ENCODE peak calls at places on chromosomes 16 and 17, in eight cellular contexts. Y is aorta, W is OCI-LY7, O is A549, F is uterus, P is prostate gland, J is upper lobe of right lung, I is SJSA1. T is an unnamed sample. For H3K4me1, the result is how much of the 10 kb centered on the place peaks cover.

GRCh38 chr16:23974223-23974622 is 138.4 kb downstream of the PRKCB start:
- DNase-seq in Y (no peak), W (no peak), O (peak), F (no peak), P (no peak), J (no peak), I (no peak), T (no peak)

GRCh38 chr16:89164436-89164835 is 7.1 kb upstream of the CDH15 start:
- DNase-seq in Y (no peak), W (no peak), O (no peak), F (no peak), P (no peak), J (no peak), I (no peak), T (no peak)

GRCh38 chr16:998211-998610 is 16.6 kb downstream of the SOX8 start:
- DNase-seq in Y (no peak), W (no peak), O (no peak), F (no peak), P (no peak), J (no peak), I (no peak), T (no peak)

GRCh38 chr17:75430159-75430748 is 24.8 kb upstream of the GRB2 start:
- DNase-seq in Y (peak), W (no peak), O (peak), F (no peak), P (no peak), J (no peak), I (peak), T (no peak)

GRCh38 chr17:39236981-39237441 is 11.3 kb upstream of the STAC2 start:
- DNase-seq in Y (no peak), W (no peak), O (no peak), F (no peak), P (no peak), J (no peak), I (no peak), T (no peak)

GRCh38 chr16:9351440-9351839 is 260.0 kb downstream of the HAPSTR1 start:
- DNase-seq in Y (no peak), W (no peak), O (no peak), F (no peak), P (no peak), J (no peak), I (no peak), T (no peak)

GRCh38 chr16:88631920-88632586 is 6.3 kb upstream of the IL17C start:
- DNase-seq in Y (no peak), W (no peak), O (no peak), F (no peak), P (no peak), J (no peak), I (no peak), T (no peak)

GRCh38 chr16:8655184-8655717 is 19.2 kb upstream of the ABAT start:
- DNase-seq in Y (no peak), W (peak), O (peak), F (no peak), P (no peak), J (no peak), I (no peak), T (no peak)

GRCh38 chr17:80006339-80006720 is 29.3 kb downstream of the TBC1D16 start:
- DNase-seq in Y (peak), W (no peak), O (no peak), F (no peak), P (no peak), J (no peak), I (no peak), T (peak)

GRCh38 chr16:50458694-50459271 is 89.4 kb upstream of the NKD1 start:
- DNase-seq in Y (no peak), W (no peak), O (no peak), F (no peak), P (no peak), J (peak), I (no peak), T (no peak)

GRCh38 chr16:71520550-71520949 is 5.7 kb upstream of the CHST4 start:
- DNase-seq in Y (no peak), W (no peak), O (no peak), F (no peak), P (no peak), J (no peak), I (no peak), T (no peak)

GRCh38 chr16:31022574-31023251 is 10.6 kb upstream of the STX4 start:
- DNase-seq in Y (no peak), W (no peak), O (no peak), F (no peak), P (no peak), J (no peak), I (no peak), T (no peak)

GRCh38 chr16:56329887-56330286 is 95.5 kb downstream of the AMFR start:
- DNase-seq in Y (no peak), W (no peak), O (no peak), F (no peak), P (no peak), J (no peak), I (no peak), T (no peak)

GRCh38 chr16:50630394-50631020 is 50.6 kb downstream of the SNX20 start:
- DNase-seq in Y (no peak), W (no peak), O (no peak), F (no peak), P (no peak), J (no peak), I (no peak), T (no peak)

GRCh38 chr16:19481291-19481690 is 40.6 kb downstream of the GDE1 start:
- DNase-seq in Y (no peak), W (no peak), O (peak), F (no peak), P (no peak), J (no peak), I (no peak), T (no peak)

GRCh38 chr16:81873843-81874752 is 95.0 kb downstream of the PLCG2 start:
- DNase-seq in Y (peak), W (peak), O (peak), F (peak), P (peak), J (peak), I (no peak), T (peak)

GRCh38 chr17:3886776-3887175 is 6.1 kb downstream of the CAMKK1 start:
- DNase-seq in Y (peak), W (no peak), O (no peak), F (no peak), P (no peak), J (no peak), I (no peak), T (peak)

GRCh38 chr17:73042809-73043685 is 49.4 kb downstream of the SLC39A11 start:
- DNase-seq in Y (no peak), W (no peak), O (no peak), F (no peak), P (no peak), J (no peak), I (no peak), T (no peak)

GRCh38 chr17:3762922-3763776 is 37.8 kb downstream of the ITGAE start:
- DNase-seq in Y (no peak), W (no peak), O (no peak), F (no peak), P (no peak), J (no peak), I (no peak), T (no peak)

GRCh38 chr17:35947156-35947585 is 3.7 kb upstream of the LYZL6 start:
- DNase-seq in Y (no peak), W (peak), O (peak), F (no peak), P (no peak), J (no peak), I (peak), T (no peak)

GRCh38 chr17:27481327-27481726 is 25.1 kb downstream of the KSR1 start:
- DNase-seq in Y (no peak), W (no peak), O (no peak), F (no peak), P (no peak), J (peak), I (no peak), T (no peak)

GRCh38 chr17:37100231-37100630 is 151.5 kb downstream of the AATF start:
- DNase-seq in Y (no peak), W (no peak), O (no peak), F (no peak), P (no peak), J (no peak), I (no peak), T (no peak)

GRCh38 chr17:59668816-59669215 is 38.4 kb downstream of the PTRH2 start:
- DNase-seq in Y (no peak), W (no peak), O (peak), F (no peak), P (no peak), J (no peak), I (no peak), T (no peak)

GRCh38 chr16:56614549-56614991 is 6.2 kb downstream of the MT2A start:
- DNase-seq in Y (no peak), W (no peak), O (peak), F (no peak), P (no peak), J (no peak), I (no peak), T (no peak)

GRCh38 chr17:72336026-72336803 is 215.4 kb downstream of the SOX9 start:
- DNase-seq in Y (no peak), W (no peak), O (no peak), F (no peak), P (no peak), J (no peak), I (no peak), T (no peak)

GRCh38 chr17:66230918-66231543 is 1.8 kb upstream of the APOH start:
- DNase-seq in Y (no peak), W (no peak), O (peak), F (no peak), P (no peak), J (no peak), I (no peak), T (no peak)

GRCh38 chr17:4583206-4583605 is 1.1 kb upstream of the SMTNL2 start:
- DNase-seq in Y (peak), W (no peak), O (no peak), F (no peak), P (no peak), J (peak), I (no peak), T (peak)

GRCh38 chr16:57530104-57530522 is 6.3 kb downstream of the CCDC102A start:
- DNase-seq in Y (peak), W (peak), O (no peak), F (peak), P (no peak), J (peak), I (peak), T (peak)

GRCh38 chr17:33895491-33895890 is 359.6 kb upstream of the CCL2 start:
- DNase-seq in Y (no peak), W (no peak), O (no peak), F (no peak), P (no peak), J (no peak), I (no peak), T (no peak)

GRCh38 chr16:15948532-15949209 is 745 bp upstream of the ABCC1 start:
- DNase-seq in Y (no peak), W (peak), O (no peak), F (no peak), P (no peak), J (peak), I (no peak), T (no peak)

GRCh38 chr16:17476414-17477259 is 5.9 kb upstream of the XYLT1 start:
- DNase-seq in Y (no peak), W (peak), O (peak), F (peak), P (peak), J (no peak), I (no peak), T (peak)

GRCh38 chr16:35131429-35131828 is 1672.0 kb downstream of the TP53TG3F start:
- DNase-seq in Y (no peak), W (no peak), O (no peak), F (no peak), P (no peak), J (no peak), I (no peak), T (no peak)

GRCh38 chr17:47898246-47898645 is 2.2 kb downstream of the SP2 start:
- DNase-seq in Y (no peak), W (no peak), O (no peak), F (no peak), P (no peak), J (no peak), I (no peak), T (no peak)

GRCh38 chr17:47902039-47902744 is 6.2 kb downstream of the SP2 start:
- DNase-seq in Y (no peak), W (no peak), O (no peak), F (no peak), P (no peak), J (no peak), I (no peak), T (no peak)

GRCh38 chr17:47905221-47905733 is 9.2 kb downstream of the SP2 start:
- DNase-seq in Y (peak), W (no peak), O (no peak), F (peak), P (peak), J (no peak), I (no peak), T (peak)

GRCh38 chr17:47899643-47900042 is 3.6 kb downstream of the SP2 start:
- DNase-seq in Y (no peak), W (no peak), O (no peak), F (no peak), P (no peak), J (no peak), I (no peak), T (no peak)

GRCh38 chr17:47901423-47901822 is 5.4 kb downstream of the SP2 start:
- DNase-seq in Y (no peak), W (no peak), O (no peak), F (no peak), P (no peak), J (no peak), I (no peak), T (no peak)
- H3K4me1 ChIP-seq in Y (under half), W (under half), O (under half), F (under half), P (under half), J (under half), I (under half), T (half or more)

DNA sequence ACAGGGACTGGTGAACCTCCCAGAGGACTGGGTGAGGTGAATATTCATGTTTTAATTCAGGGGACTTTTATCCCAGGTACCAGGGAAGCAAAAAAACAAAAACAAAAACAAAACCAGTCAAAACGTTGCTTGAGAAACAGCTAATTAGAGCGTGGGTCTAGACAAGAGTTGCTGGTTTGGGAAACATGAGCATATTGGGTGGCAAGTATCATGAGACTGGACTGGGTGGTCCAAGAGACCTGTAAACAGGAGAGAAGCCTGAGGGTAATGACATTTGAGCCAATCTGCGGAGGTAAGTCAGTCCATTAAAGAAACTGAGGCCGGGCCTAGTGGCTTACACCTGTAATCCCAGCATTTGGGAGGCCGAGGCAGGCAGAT is 11.5 kb upstream of the BPTF start:
- DNase-seq in Y (no peak), W (peak), O (no peak), F (no peak), P (no peak), J (no peak), I (no peak), T (no peak)
- H3K4me1 ChIP-seq in Y (under half), W (half or more), O (under half), F (under half), P (under half), J (under half), I (under half), T (under half)

GRCh38 chr17:1089915-1090314 is 89.9 kb downstream of the ABR start:
- DNase-seq in Y (peak), W (no peak), O (no peak), F (no peak), P (peak), J (peak), I (no peak), T (no peak)

GRCh38 chr17:1094591-1094990 is 85.2 kb downstream of the ABR start:
- DNase-seq in Y (no peak), W (no peak), O (no peak), F (no peak), P (no peak), J (no peak), I (no peak), T (no peak)

GRCh38 chr17:1091190-1091534 is 88.6 kb downstream of the ABR start:
- DNase-seq in Y (no peak), W (no peak), O (no peak), F (no peak), P (no peak), J (no peak), I (no peak), T (no peak)

GRCh38 chr17:1090454-1091189 is 89.2 kb downstream of the ABR start:
- DNase-seq in Y (no peak), W (no peak), O (no peak), F (no peak), P (peak), J (peak), I (no peak), T (no peak)

DNA sequence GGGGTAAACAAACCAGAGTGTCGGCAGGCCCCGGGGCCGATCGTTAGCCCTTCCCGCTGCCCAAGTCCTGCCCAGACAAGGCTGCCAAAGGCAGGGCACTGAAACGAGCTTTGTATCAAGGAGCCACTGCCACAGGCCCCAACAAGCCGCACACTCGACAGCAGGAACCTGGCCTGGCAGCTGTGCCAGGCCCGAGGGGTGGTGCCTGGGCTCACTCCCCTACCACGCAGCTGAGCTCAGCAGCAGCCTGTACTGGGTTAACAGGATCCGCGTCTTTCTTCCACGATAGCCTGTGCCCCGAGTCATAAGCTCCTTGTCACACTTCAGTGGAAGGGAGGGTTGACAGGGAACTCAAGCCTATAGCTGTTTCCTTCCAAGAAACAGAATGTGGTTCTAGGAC is 87.9 kb downstream of the ABR start:
- DNase-seq in Y (no peak), W (no peak), O (no peak), F (no peak), P (peak), J (no peak), I (no peak), T (no peak)
- H3K4me1 ChIP-seq in Y (under half), W (under half), O (under half), F (under half), P (under half), J (half or more), I (under half), T (under half)

GRCh38 chr17:17826942-17827785 is 9.6 kb downstream of the SREBF1 start:
- DNase-seq in Y (no peak), W (no peak), O (no peak), F (no peak), P (no peak), J (no peak), I (no peak), T (no peak)

GRCh38 chr17:17827826-17828621 is 8.8 kb downstream of the SREBF1 start:
- DNase-seq in Y (no peak), W (no peak), O (no peak), F (no peak), P (no peak), J (no peak), I (no peak), T (no peak)

GRCh38 chr17:17824780-17825614 is 11.8 kb downstream of the SREBF1 start:
- DNase-seq in Y (peak), W (no peak), O (peak), F (peak), P (no peak), J (no peak), I (no peak), T (no peak)

GRCh38 chr17:17824119-17824779 is 12.5 kb downstream of the SREBF1 start:
- DNase-seq in Y (no peak), W (peak), O (peak), F (peak), P (no peak), J (no peak), I (no peak), T (no peak)

DNA sequence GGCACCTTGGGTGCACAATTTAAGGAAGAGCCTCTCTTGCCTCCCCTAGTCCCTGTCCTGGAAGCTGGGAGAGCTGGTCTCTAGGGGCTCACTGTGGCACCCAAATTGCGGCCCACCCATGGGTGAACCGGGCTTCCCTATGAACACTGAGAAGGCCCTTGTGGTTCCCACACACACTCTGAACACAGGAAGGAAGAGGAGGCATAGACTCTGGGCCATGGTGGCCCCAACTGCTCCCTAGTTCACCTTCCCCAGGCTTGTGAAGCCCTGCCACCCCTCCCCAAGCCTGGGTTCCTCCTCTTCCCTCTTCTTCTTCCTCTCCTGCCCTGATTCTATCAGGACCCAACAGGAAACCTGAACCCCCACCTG is 10.5 kb downstream of the SREBF1 start:
- DNase-seq in Y (no peak), W (no peak), O (no peak), F (no peak), P (no peak), J (no peak), I (no peak), T (no peak)
- H3K4me1 ChIP-seq in Y (under half), W (half or more), O (half or more), F (under half), P (under half), J (half or more), I (under half), T (half or more)

GRCh38 chr16:85570213-85570734 is 42.8 kb upstream of the GSE1 start:
- DNase-seq in Y (no peak), W (peak), O (no peak), F (no peak), P (no peak), J (no peak), I (no peak), T (no peak)
- H3K4me1 ChIP-seq in Y (under half), W (under half), O (under half), F (under half), P (under half), J (half or more), I (under half), T (half or more)